ENCODE peak calls at places on chromosome 15, in four cellular contexts. J, C, V and Y are unnamed samples.

GRCh38 chr15:74906193-74906449 is 530 bp downstream of the FAM219B start:
- DNase-seq in J (no peak), C (no peak), V (no peak), Y (no peak)

GRCh38 chr15:65008989-65009388 is 19.3 kb upstream of the SPG21 start:
- DNase-seq in J (no peak), C (no peak), V (no peak), Y (no peak)

GRCh38 chr15:48936666-48937065 is 27.1 kb downstream of the SHC4 start:
- DNase-seq in J (peak), C (no peak), V (no peak), Y (no peak)

GRCh38 chr15:62115847-62116246 is 49.1 kb downstream of the C2CD4A start:
- DNase-seq in J (no peak), C (no peak), V (no peak), Y (no peak)

GRCh38 chr15:81276967-81277366 is 47.0 kb downstream of the STARD5 start:
- DNase-seq in J (no peak), C (no peak), V (no peak), Y (no peak)

GRCh38 chr15:24078310-24079029 is 391.4 kb upstream of the NDN start:
- DNase-seq in J (no peak), C (no peak), V (no peak), Y (no peak)

GRCh38 chr15:71547066-71547465 is 263.3 kb upstream of the NR2E3 start:
- DNase-seq in J (no peak), C (no peak), V (no peak), Y (no peak)

GRCh38 chr15:66922608-66923007 is 142.8 kb upstream of the SMAD3 start:
- DNase-seq in J (no peak), C (no peak), V (no peak), Y (no peak)

GRCh38 chr15:81939604-81940440 is 106.0 kb downstream of the MEX3B start:
- DNase-seq in J (peak), C (peak), V (no peak), Y (no peak)

GRCh38 chr15:90062729-90063684 is 39.3 kb downstream of the IDH2 start:
- DNase-seq in J (no peak), C (no peak), V (no peak), Y (no peak)